ENCODE peak calls at places on chromosomes 5 and 9, in four cellular contexts. O is NCI-H1092, T is tibial artery, K is aorta. X is an unnamed sample.

GRCh38 chr9:34578241-34579096 is 11.1 kb downstream of the CNTFR start:
- DNase-seq in O (peak; percentile 69), T (no peak), K (no peak), X (no peak)

GRCh38 chr5:139178948-139179347 is 19.2 kb downstream of the SIL1 start:
- DNase-seq in K (no peak), T (no peak), O (no peak), X (no peak)

GRCh38 chr9:112844771-112845542 is 45.7 kb downstream of the SLC46A2 start:
- DNase-seq in T (peak; percentile 86), O (peak; percentile 38), K (peak; percentile 95), X (no peak)

GRCh38 chr9:137463931-137464290 is 4.8 kb upstream of the NSMF start:
- DNase-seq in T (peak; percentile 66), K (peak; percentile 77), O (no peak), X (no peak)

GRCh38 chr9:124346347-124347163 is 68.7 kb downstream of the PSMB7 start:
- DNase-seq in K (peak; percentile 64), O (no peak), T (no peak), X (no peak)

GRCh38 chr9:78296208-78296892 is 575 bp upstream of the PSAT1 start:
- DNase-seq in T (no peak), K (peak; percentile 77), O (peak; percentile 29), X (no peak)

GRCh38 chr5:126597156-126597555 is 2.1 kb upstream of the ALDH7A1 start:
- DNase-seq in K (no peak), T (no peak), O (no peak), X (no peak)

GRCh38 chr5:15463231-15463630 is 36.7 kb upstream of the FBXL7 start:
- DNase-seq in T (no peak), K (no peak), O (no peak), X (no peak)

GRCh38 chr5:143898381-143898780 is 86.4 kb downstream of the HMHB1 start:
- DNase-seq in K (no peak), O (no peak), T (no peak), X (no peak)

GRCh38 chr9:73683862-73684591 is 532.4 kb downstream of the ANXA1 start:
- DNase-seq in O (no peak), T (no peak), K (no peak), X (no peak)

GRCh38 chr5:127863610-127864395 is 160.6 kb downstream of the CCDC192 start:
- DNase-seq in T (no peak), O (no peak), K (no peak), X (no peak)

GRCh38 chr5:6508931-6509330 is 60.3 kb downstream of the UBE2QL1 start:
- DNase-seq in T (no peak), K (no peak), O (no peak), X (no peak)